ENCODE peak calls at places on chromosomes 12 and 14, in eight cellular contexts. X, P, N, O, Q, F, H and J are unnamed samples.
A peak's percentile ranks its signal among the peaks of the same experiment; 100 is the strongest.

GRCh38 chr12:132289356-132290202 is 39.8 kb downstream of the GALNT9 start:
- DNase-seq in X (no peak), P (no peak), N (no peak), O (no peak), Q (no peak), F (no peak), H (no peak), J (no peak)

GRCh38 chr12:6329693-6330045 is 12.2 kb downstream of the TNFRSF1A start:
- DNase-seq in X (no peak), P (no peak), N (no peak), O (no peak), Q (no peak), F (no peak), H (no peak), J (peak; percentile 79)

GRCh38 chr12:96210376-96211055 is 16.3 kb downstream of the ELK3 start:
- DNase-seq in X (no peak), P (no peak), N (no peak), O (no peak), Q (no peak), F (no peak), H (no peak), J (peak; percentile 87)

GRCh38 chr14:36996133-36996856 is 176.1 kb downstream of the SLC25A21 start:
- DNase-seq in X (no peak), P (peak; percentile 38), N (no peak), O (no peak), Q (no peak), F (no peak), H (no peak), J (no peak)

GRCh38 chr12:50234347-50234746 is 49.0 kb downstream of the LIMA1 start:
- DNase-seq in X (no peak), P (no peak), N (no peak), O (peak; percentile 59), Q (no peak), F (peak; percentile 47), H (no peak), J (no peak)

GRCh38 chr12:68067762-68068376 is 78.6 kb downstream of the IFNG-AS1 start:
- DNase-seq in X (no peak), P (no peak), N (no peak), O (no peak), Q (no peak), F (peak; percentile 28), H (no peak), J (no peak)

GRCh38 chr12:131893605-131894312 is 663 bp upstream of the ULK1 start:
- DNase-seq in X (no peak), P (no peak), N (no peak), O (no peak), Q (no peak), F (no peak), H (no peak), J (peak; percentile 68)

GRCh38 chr14:59101441-59101840 is 87.0 kb upstream of the DAAM1 start:
- DNase-seq in X (no peak), P (no peak), N (no peak), O (no peak), Q (no peak), F (no peak), H (no peak), J (no peak)

GRCh38 chr14:50607181-50607580 is 47.2 kb downstream of the ATL1 start:
- DNase-seq in X (no peak), P (no peak), N (no peak), O (no peak), Q (no peak), F (no peak), H (no peak), J (no peak)

GRCh38 chr12:83140135-83140534 is 453.4 kb downstream of the TMTC2 start:
- DNase-seq in X (no peak), P (no peak), N (no peak), O (no peak), Q (no peak), F (no peak), H (no peak), J (no peak)

GRCh38 chr12:6033546-6033945 is 88.5 kb upstream of the ANO2 start:
- DNase-seq in X (no peak), P (no peak), N (no peak), O (no peak), Q (no peak), F (no peak), H (no peak), J (no peak)

GRCh38 chr12:19971396-19971802 is 396.9 kb upstream of the PDE3A start:
- DNase-seq in X (no peak), P (peak; percentile 20), N (no peak), O (no peak), Q (no peak), F (no peak), H (no peak), J (no peak)

GRCh38 chr12:105862163-105862821 is 276.5 kb downstream of the NUAK1 start:
- DNase-seq in X (no peak), P (no peak), N (no peak), O (no peak), Q (no peak), F (peak; percentile 5), H (no peak), J (no peak)

GRCh38 chr12:115132145-115132544 is 448.2 kb upstream of the TBX3 start:
- DNase-seq in X (no peak), P (no peak), N (no peak), O (no peak), Q (no peak), F (no peak), H (no peak), J (no peak)

GRCh38 chr12:69173358-69173757 is 66.0 kb upstream of the CPSF6 start:
- DNase-seq in X (no peak), P (no peak), N (no peak), O (no peak), Q (no peak), F (no peak), H (no peak), J (no peak)

GRCh38 chr12:4277856-4278581 is 4.5 kb downstream of the CCND2 start:
- DNase-seq in X (no peak), P (no peak), N (no peak), O (no peak), Q (no peak), F (no peak), H (no peak), J (no peak)
- H3K4me3 ChIP-seq in X (peak overlapping the region; percentile 24), P (no peak overlapping the region), N (peak overlapping the region; percentile 86), O (peak overlapping the region; percentile 3), Q (no peak overlapping the region), F (peak overlapping the region; percentile 44), H (no peak overlapping the region), J (no peak overlapping the region)

GRCh38 chr12:18296201-18296908 is 35.0 kb downstream of the PIK3C2G start:
- DNase-seq in X (no peak), P (no peak), N (no peak), O (no peak), Q (no peak), F (no peak), H (no peak), J (no peak)
- H3K4me3 ChIP-seq in X (peak overlapping the region; percentile 17), P (peak overlapping the region; percentile 25), N (peak overlapping the region; percentile 49), O (peak overlapping the region; percentile 19), Q (peak overlapping the region; percentile 14), F (no peak overlapping the region), H (no peak overlapping the region), J (peak overlapping the region; percentile 27)

DNA sequence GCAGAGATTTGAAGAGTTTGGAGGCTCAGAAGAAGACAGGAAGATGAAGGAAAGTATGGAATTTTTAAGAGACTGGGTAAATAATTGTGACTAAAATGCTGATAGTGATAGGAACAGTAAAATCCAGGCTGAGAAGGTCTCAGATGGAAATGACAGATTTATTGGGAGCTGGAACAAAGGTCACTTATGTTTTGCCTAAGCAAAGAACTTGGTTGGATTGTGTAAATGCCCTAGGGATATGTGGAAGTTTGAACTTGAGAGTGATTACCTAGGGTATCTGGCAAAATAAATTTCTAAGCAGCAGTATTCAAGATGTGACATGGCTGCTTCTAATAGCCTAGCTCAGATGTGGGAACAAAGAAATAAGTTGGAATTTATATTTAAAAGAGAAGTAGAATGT is 180.9 kb downstream of the TRHDE start:
- DNase-seq in X (no peak), P (no peak), N (no peak), O (no peak), Q (no peak), F (no peak), H (no peak), J (no peak)
- H3K4me3 ChIP-seq in X (no peak overlapping the region), P (no peak overlapping the region), N (no peak overlapping the region), O (no peak overlapping the region), Q (no peak overlapping the region), F (no peak overlapping the region), H (no peak overlapping the region), J (no peak overlapping the region)

GRCh38 chr12:92930421-92930820 is 1.3 kb upstream of the EEA1 start:
- DNase-seq in X (no peak), P (peak; percentile 17), N (no peak), O (no peak), Q (no peak), F (no peak), H (no peak), J (no peak)
- H3K4me3 ChIP-seq in X (peak overlapping the region; percentile 94), P (peak overlapping the region; percentile 77), N (peak overlapping the region; percentile 90), O (peak overlapping the region; percentile 96), Q (peak overlapping the region; percentile 94), F (peak overlapping the region; percentile 84), H (no peak overlapping the region), J (peak overlapping the region; percentile 69)

GRCh38 chr12:25051171-25051570 is 102.3 kb upstream of the BCAT1 start:
- DNase-seq in X (no peak), P (no peak), N (no peak), O (no peak), Q (no peak), F (no peak), H (no peak), J (no peak)

GRCh38 chr12:25052191-25053020 is 103.5 kb upstream of the BCAT1 start:
- DNase-seq in X (no peak), P (no peak), N (no peak), O (peak; percentile 31), Q (no peak), F (peak; percentile 100), H (peak; percentile 78), J (peak; percentile 78)

GRCh38 chr12:25051583-25052190 is 102.8 kb upstream of the BCAT1 start:
- DNase-seq in X (no peak), P (no peak), N (no peak), O (peak; percentile 23), Q (no peak), F (peak; percentile 78), H (peak; percentile 76), J (peak; percentile 86)

GRCh38 chr12:25054076-25054782 is 105.3 kb upstream of the BCAT1 start:
- DNase-seq in X (no peak), P (no peak), N (no peak), O (no peak), Q (no peak), F (peak; percentile 50), H (no peak), J (no peak)

DNA sequence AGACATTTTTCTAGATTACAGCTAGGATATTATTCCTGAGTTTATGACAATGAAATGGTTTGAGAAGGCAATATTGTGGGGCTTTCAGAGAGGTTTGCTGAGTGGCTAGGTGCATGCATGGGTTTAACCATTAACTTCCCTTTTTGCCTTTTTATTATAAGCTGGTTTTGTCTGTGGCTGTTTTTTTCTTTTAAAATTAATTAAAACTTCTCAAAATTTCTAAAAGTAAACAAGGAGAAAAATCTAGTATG is 104.0 kb upstream of the BCAT1 start:
- DNase-seq in X (no peak), P (no peak), N (no peak), O (no peak), Q (no peak), F (peak; percentile 76), H (no peak), J (no peak)
- H3K4me3 ChIP-seq in X (peak overlapping the region; percentile 45), P (no peak overlapping the region), N (peak overlapping the region; percentile 59), O (peak overlapping the region; percentile 34), Q (peak overlapping the region; percentile 46), F (peak overlapping the region; percentile 85), H (peak overlapping the region; percentile 63), J (peak overlapping the region; percentile 52)